ENCODE peak calls at places on chromosomes 1 and 21, in seven cellular contexts. One of them, this sample, is unnamed.

GRCh38 chr1:157966034-157966671 is 27.3 kb upstream of the KIRREL1 start:
- DNase-seq in CD4-positive, alpha-beta T cell: no peak
- DNase-seq in central memory CD4-positive, alpha-beta T cell: no peak
- DNase-seq in stimulated activated CD4-positive, alpha-beta T cell treated with anti-CD3 and anti-CD28 coated beads, Interleukin-4, amount 100 ng/mL, for 24 hours: no peak
- DNase-seq in NCI-H2171: no peak
- DNase-seq in NCI-H146: no peak
- DNase-seq in IMR-90: peak; percentile 82
- DNase-seq in this sample: no peak

GRCh38 chr1:48772221-48772620 is 4.5 kb downstream of the BEND5 start:
- DNase-seq in CD4-positive, alpha-beta T cell: no peak
- DNase-seq in central memory CD4-positive, alpha-beta T cell: no peak
- DNase-seq in stimulated activated CD4-positive, alpha-beta T cell treated with anti-CD3 and anti-CD28 coated beads, Interleukin-4, amount 100 ng/mL, for 24 hours: no peak
- DNase-seq in NCI-H2171: no peak
- DNase-seq in NCI-H146: no peak
- DNase-seq in IMR-90: no peak
- DNase-seq in this sample: no peak

GRCh38 chr1:65814752-65815151 is 22.1 kb downstream of the PDE4B start:
- DNase-seq in CD4-positive, alpha-beta T cell: no peak
- DNase-seq in central memory CD4-positive, alpha-beta T cell: no peak
- DNase-seq in stimulated activated CD4-positive, alpha-beta T cell treated with anti-CD3 and anti-CD28 coated beads, Interleukin-4, amount 100 ng/mL, for 24 hours: no peak
- DNase-seq in NCI-H2171: no peak
- DNase-seq in NCI-H146: no peak
- DNase-seq in IMR-90: no peak
- DNase-seq in this sample: no peak

GRCh38 chr1:58893257-58893869 is 109.5 kb upstream of the JUN start:
- DNase-seq in CD4-positive, alpha-beta T cell: no peak
- DNase-seq in central memory CD4-positive, alpha-beta T cell: no peak
- DNase-seq in stimulated activated CD4-positive, alpha-beta T cell treated with anti-CD3 and anti-CD28 coated beads, Interleukin-4, amount 100 ng/mL, for 24 hours: no peak
- DNase-seq in NCI-H2171: peak; percentile 62
- DNase-seq in NCI-H146: peak; percentile 55
- DNase-seq in IMR-90: no peak
- DNase-seq in this sample: peak; percentile 63

GRCh38 chr1:111202707-111203623 is 2.5 kb upstream of the DENND2D start:
- DNase-seq in CD4-positive, alpha-beta T cell: no peak
- DNase-seq in central memory CD4-positive, alpha-beta T cell: no peak
- DNase-seq in stimulated activated CD4-positive, alpha-beta T cell treated with anti-CD3 and anti-CD28 coated beads, Interleukin-4, amount 100 ng/mL, for 24 hours: no peak
- DNase-seq in NCI-H2171: no peak
- DNase-seq in NCI-H146: no peak
- DNase-seq in IMR-90: no peak
- DNase-seq in this sample: no peak

GRCh38 chr1:67274623-67275325 is 32.9 kb upstream of the IL12RB2 start:
- DNase-seq in CD4-positive, alpha-beta T cell: no peak
- DNase-seq in central memory CD4-positive, alpha-beta T cell: no peak
- DNase-seq in stimulated activated CD4-positive, alpha-beta T cell treated with anti-CD3 and anti-CD28 coated beads, Interleukin-4, amount 100 ng/mL, for 24 hours: peak; percentile 48
- DNase-seq in NCI-H2171: no peak
- DNase-seq in NCI-H146: no peak
- DNase-seq in IMR-90: no peak
- DNase-seq in this sample: no peak

GRCh38 chr1:93056214-93056613 is 22.9 kb upstream of the MTF2 start:
- DNase-seq in CD4-positive, alpha-beta T cell: no peak
- DNase-seq in central memory CD4-positive, alpha-beta T cell: no peak
- DNase-seq in stimulated activated CD4-positive, alpha-beta T cell treated with anti-CD3 and anti-CD28 coated beads, Interleukin-4, amount 100 ng/mL, for 24 hours: no peak
- DNase-seq in NCI-H2171: no peak
- DNase-seq in NCI-H146: no peak
- DNase-seq in IMR-90: peak; percentile 55
- DNase-seq in this sample: no peak

GRCh38 chr1:157107702-157108101 is 8.1 kb upstream of the ETV3L start:
- DNase-seq in CD4-positive, alpha-beta T cell: no peak
- DNase-seq in central memory CD4-positive, alpha-beta T cell: no peak
- DNase-seq in stimulated activated CD4-positive, alpha-beta T cell treated with anti-CD3 and anti-CD28 coated beads, Interleukin-4, amount 100 ng/mL, for 24 hours: no peak
- DNase-seq in NCI-H2171: no peak
- DNase-seq in NCI-H146: no peak
- DNase-seq in IMR-90: no peak
- DNase-seq in this sample: no peak

GRCh38 chr1:50970508-50970885 is 452 bp downstream of the CDKN2C start:
- DNase-seq in CD4-positive, alpha-beta T cell: no peak
- DNase-seq in central memory CD4-positive, alpha-beta T cell: no peak
- DNase-seq in stimulated activated CD4-positive, alpha-beta T cell treated with anti-CD3 and anti-CD28 coated beads, Interleukin-4, amount 100 ng/mL, for 24 hours: no peak
- DNase-seq in NCI-H2171: no peak
- DNase-seq in NCI-H146: no peak
- DNase-seq in IMR-90: no peak
- DNase-seq in this sample: peak; percentile 39

GRCh38 chr1:205191127-205191577 is 20.4 kb downstream of the DSTYK start:
- DNase-seq in CD4-positive, alpha-beta T cell: no peak
- DNase-seq in central memory CD4-positive, alpha-beta T cell: no peak
- DNase-seq in stimulated activated CD4-positive, alpha-beta T cell treated with anti-CD3 and anti-CD28 coated beads, Interleukin-4, amount 100 ng/mL, for 24 hours: no peak
- DNase-seq in NCI-H2171: no peak
- DNase-seq in NCI-H146: no peak
- DNase-seq in IMR-90: peak; percentile 34
- DNase-seq in this sample: no peak

GRCh38 chr21:46001821-46002681 is 20.5 kb downstream of the COL6A1 start:
- DNase-seq in CD4-positive, alpha-beta T cell: no peak
- DNase-seq in central memory CD4-positive, alpha-beta T cell: no peak
- DNase-seq in stimulated activated CD4-positive, alpha-beta T cell treated with anti-CD3 and anti-CD28 coated beads, Interleukin-4, amount 100 ng/mL, for 24 hours: no peak
- DNase-seq in NCI-H2171: no peak
- DNase-seq in NCI-H146: no peak
- DNase-seq in IMR-90: no peak
- DNase-seq in this sample: no peak

GRCh38 chr1:210232524-210233215 is at the start of gene SERTAD4:
- DNase-seq in CD4-positive, alpha-beta T cell: no peak
- DNase-seq in central memory CD4-positive, alpha-beta T cell: no peak
- DNase-seq in stimulated activated CD4-positive, alpha-beta T cell treated with anti-CD3 and anti-CD28 coated beads, Interleukin-4, amount 100 ng/mL, for 24 hours: no peak
- DNase-seq in NCI-H2171: peak; percentile 71
- DNase-seq in NCI-H146: peak; percentile 73
- DNase-seq in IMR-90: no peak
- DNase-seq in this sample: peak; percentile 40

GRCh38 chr1:220876511-220877347 is 2.5 kb upstream of the HLX start:
- DNase-seq in CD4-positive, alpha-beta T cell: no peak
- DNase-seq in central memory CD4-positive, alpha-beta T cell: no peak
- DNase-seq in stimulated activated CD4-positive, alpha-beta T cell treated with anti-CD3 and anti-CD28 coated beads, Interleukin-4, amount 100 ng/mL, for 24 hours: no peak
- DNase-seq in NCI-H2171: no peak
- DNase-seq in NCI-H146: no peak
- DNase-seq in IMR-90: no peak
- DNase-seq in this sample: no peak

GRCh38 chr21:42276526-42277154 is 38.6 kb downstream of the TFF3 start:
- DNase-seq in CD4-positive, alpha-beta T cell: no peak
- DNase-seq in central memory CD4-positive, alpha-beta T cell: no peak
- DNase-seq in stimulated activated CD4-positive, alpha-beta T cell treated with anti-CD3 and anti-CD28 coated beads, Interleukin-4, amount 100 ng/mL, for 24 hours: no peak
- DNase-seq in NCI-H2171: no peak
- DNase-seq in NCI-H146: no peak
- DNase-seq in IMR-90: no peak
- DNase-seq in this sample: no peak

GRCh38 chr1:74623716-74624115 is 49.9 kb downstream of the ERICH3 start:
- DNase-seq in CD4-positive, alpha-beta T cell: no peak
- DNase-seq in central memory CD4-positive, alpha-beta T cell: no peak
- DNase-seq in stimulated activated CD4-positive, alpha-beta T cell treated with anti-CD3 and anti-CD28 coated beads, Interleukin-4, amount 100 ng/mL, for 24 hours: no peak
- DNase-seq in NCI-H2171: no peak
- DNase-seq in NCI-H146: no peak
- DNase-seq in IMR-90: no peak
- DNase-seq in this sample: no peak